ENCODE peak calls at places on chromosome 6, in four cellular contexts. I is colonic mucosa, X is prostate gland, J is GM23248. Z is an unnamed sample.

GRCh38 chr6:169824021-169824420 is 72.6 kb downstream of the ERMARD start:
- DNase-seq in I (peak; percentile 9), X (no peak), J (no peak), Z (no peak)

GRCh38 chr6:158143700-158144099 is 24.4 kb downstream of the SERAC1 start:
- DNase-seq in I (no peak), X (no peak), J (peak; percentile 46), Z (no peak)

GRCh38 chr6:2485116-2485515 is 239.7 kb upstream of the GMDS start:
- DNase-seq in I (peak; percentile 25), X (no peak), J (no peak), Z (no peak)

GRCh38 chr6:143224516-143224915 is 163.8 kb downstream of the AIG1 start:
- DNase-seq in I (no peak), X (no peak), J (no peak), Z (no peak)

GRCh38 chr6:2624177-2624576 is 126.5 kb downstream of the MYLK4 start:
- DNase-seq in I (no peak), X (no peak), J (no peak), Z (no peak)

GRCh38 chr6:21556968-21557721 is 36.4 kb upstream of the SOX4 start:
- DNase-seq in I (no peak), X (peak; percentile 78), J (no peak), Z (no peak)

GRCh38 chr6:144415014-144415413 is 129.9 kb downstream of the UTRN start:
- DNase-seq in I (no peak), X (no peak), J (peak; percentile 88), Z (peak; percentile 12)

GRCh38 chr6:71888720-71889340 is 2.5 kb downstream of the RIMS1 start:
- DNase-seq in I (no peak), X (no peak), J (no peak), Z (no peak)

GRCh38 chr6:4180653-4181255 is 45.4 kb upstream of the ECI2 start:
- DNase-seq in I (no peak), X (no peak), J (peak; percentile 46), Z (peak; percentile 5)

GRCh38 chr6:170404697-170405096 is 98.1 kb downstream of the FAM120B start:
- DNase-seq in I (no peak), X (no peak), J (no peak), Z (no peak)

GRCh38 chr6:28353981-28354676 is 4.4 kb downstream of the ZKSCAN3 start:
- DNase-seq in I (peak; percentile 79), X (no peak), J (peak; percentile 54), Z (peak; percentile 81)

GRCh38 chr6:166025149-166025898 is 142.3 kb downstream of the TBXT start:
- DNase-seq in I (no peak), X (no peak), J (peak; percentile 91), Z (no peak)

GRCh38 chr6:26215200-26216014 is 128.2 kb downstream of the HFE start:
- DNase-seq in I (no peak), X (no peak), J (peak; percentile 29), Z (no peak)

GRCh38 chr6:41785689-41786450 is 1.6 kb upstream of the TOMM6 start:
- DNase-seq in I (peak; percentile 40), X (no peak), J (peak; percentile 54), Z (no peak)

GRCh38 chr6:35080821-35081425 is 60.2 kb downstream of the TCP11 start:
- DNase-seq in I (no peak), X (no peak), J (no peak), Z (no peak)

GRCh38 chr6:128208078-128208477 is 307.2 kb upstream of the THEMIS start:
- DNase-seq in I (no peak), X (no peak), J (peak; percentile 31), Z (no peak)

GRCh38 chr6:111382476-111383294 is 100.3 kb downstream of the REV3L start:
- DNase-seq in I (no peak), X (no peak), J (no peak), Z (no peak)

GRCh38 chr6:27809067-27809938 is 102.9 kb downstream of the OR2B2 start:
- DNase-seq in I (no peak), X (no peak), J (no peak), Z (no peak)

DNA sequence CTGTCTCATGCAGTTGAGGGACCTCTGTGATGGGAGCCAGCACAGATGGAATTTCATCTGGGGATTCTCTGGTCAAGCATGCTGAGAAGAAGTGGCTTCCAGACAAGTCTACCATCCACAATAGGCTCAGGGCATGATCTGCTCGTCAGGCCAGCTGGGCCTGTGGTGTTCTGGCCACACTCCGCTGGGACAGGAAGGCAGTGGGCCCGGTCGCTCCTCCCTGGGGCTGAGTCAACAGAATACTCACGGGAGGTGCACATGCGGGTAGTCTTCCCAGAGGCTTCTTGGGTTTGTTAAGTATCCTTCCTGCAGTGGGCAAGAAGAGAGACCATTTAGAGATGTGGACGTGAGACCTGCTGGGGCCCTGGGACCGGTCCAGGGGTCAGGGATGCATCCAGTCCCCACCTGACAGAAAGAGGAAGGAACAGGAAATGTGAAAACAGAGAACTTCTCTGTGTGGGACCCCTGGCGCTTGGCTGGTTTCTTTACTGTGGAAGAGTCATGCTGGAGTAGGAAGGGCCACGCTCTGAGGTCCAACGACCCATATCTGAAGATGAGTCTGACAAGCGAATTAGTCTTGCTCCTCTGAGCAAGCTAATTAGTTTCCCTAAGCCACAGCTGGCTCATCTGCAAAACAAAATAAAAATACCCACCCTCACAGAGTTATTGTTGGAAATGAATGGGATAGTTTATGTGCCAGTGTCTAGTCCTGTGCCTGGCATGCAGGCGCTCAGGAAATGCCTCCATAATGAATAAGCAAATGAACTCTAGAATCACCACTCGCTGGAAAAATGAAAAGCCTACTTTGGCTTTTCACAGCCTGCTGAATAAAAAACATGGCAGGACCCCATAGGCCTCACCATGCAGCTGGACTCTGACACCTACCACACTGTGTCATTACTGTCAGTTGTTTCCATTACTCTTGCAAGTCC is 67.3 kb downstream of the TRAM2 start:
- DNase-seq in I (no peak), X (no peak), J (peak; percentile 85), Z (no peak)
- H3K4me1 ChIP-seq in I (no peaks in the 10 kb centered on the region), X (no peaks in the 10 kb centered on the region), J (peaks cover 87% of the 10 kb centered on the region), Z (peaks cover 44% of the 10 kb centered on the region)

GRCh38 chr6:33315753-33316602 is 1.6 kb downstream of the ZBTB22 start:
- DNase-seq in I (no peak), X (no peak), J (no peak), Z (no peak)
- H3K4me1 ChIP-seq in I (peaks cover 20% of the 10 kb centered on the region), X (peaks cover 8% of the 10 kb centered on the region), J (peaks cover 27% of the 10 kb centered on the region), Z (peaks cover 48% of the 10 kb centered on the region)

GRCh38 chr6:122471107-122472021 is at the start of gene SERINC1:
- DNase-seq in I (peak; percentile 96), X (peak; percentile 96), J (peak; percentile 98), Z (peak; percentile 81)
- H3K4me1 ChIP-seq in I (no peaks in the 10 kb centered on the region), X (no peaks in the 10 kb centered on the region), J (peaks cover 16% of the 10 kb centered on the region), Z (peaks cover 18% of the 10 kb centered on the region)

DNA sequence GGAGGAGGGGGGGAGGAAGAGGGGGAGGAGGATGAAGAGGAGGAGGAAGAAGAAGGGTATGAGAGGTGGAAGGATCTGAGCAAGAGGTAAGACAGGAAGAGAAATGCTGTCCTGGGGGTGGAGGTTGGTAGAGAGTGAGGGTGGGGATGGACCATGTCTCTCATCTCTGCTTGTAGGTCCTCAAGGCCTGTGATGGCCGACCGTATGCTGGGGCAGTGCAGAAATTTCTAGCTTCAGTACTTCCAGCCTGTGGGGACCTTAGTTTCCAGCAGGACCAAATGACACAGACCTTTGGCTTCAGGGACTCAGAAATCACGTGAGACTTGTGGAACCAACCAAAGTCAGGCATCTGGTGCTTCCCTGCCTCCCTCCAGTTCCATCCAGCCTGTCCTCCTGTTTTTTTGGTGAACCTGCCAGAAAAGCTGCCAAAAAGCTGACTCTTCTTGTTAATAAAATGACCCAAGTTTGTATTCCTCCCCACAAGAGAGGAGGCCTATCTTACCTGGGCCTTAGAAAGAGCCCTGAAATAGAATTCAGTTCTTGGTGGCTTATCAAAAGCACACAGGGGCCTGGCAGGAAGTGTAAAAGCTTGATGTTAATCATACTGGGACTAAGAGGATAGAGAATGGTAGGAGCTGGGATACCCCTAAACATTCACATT is 2.5 kb upstream of the C4A start:
- DNase-seq in I (no peak), X (no peak), J (no peak), Z (no peak)
- H3K4me1 ChIP-seq in I (no peaks in the 10 kb centered on the region), X (no peaks in the 10 kb centered on the region), J (no peaks in the 10 kb centered on the region), Z (no peaks in the 10 kb centered on the region)

DNA sequence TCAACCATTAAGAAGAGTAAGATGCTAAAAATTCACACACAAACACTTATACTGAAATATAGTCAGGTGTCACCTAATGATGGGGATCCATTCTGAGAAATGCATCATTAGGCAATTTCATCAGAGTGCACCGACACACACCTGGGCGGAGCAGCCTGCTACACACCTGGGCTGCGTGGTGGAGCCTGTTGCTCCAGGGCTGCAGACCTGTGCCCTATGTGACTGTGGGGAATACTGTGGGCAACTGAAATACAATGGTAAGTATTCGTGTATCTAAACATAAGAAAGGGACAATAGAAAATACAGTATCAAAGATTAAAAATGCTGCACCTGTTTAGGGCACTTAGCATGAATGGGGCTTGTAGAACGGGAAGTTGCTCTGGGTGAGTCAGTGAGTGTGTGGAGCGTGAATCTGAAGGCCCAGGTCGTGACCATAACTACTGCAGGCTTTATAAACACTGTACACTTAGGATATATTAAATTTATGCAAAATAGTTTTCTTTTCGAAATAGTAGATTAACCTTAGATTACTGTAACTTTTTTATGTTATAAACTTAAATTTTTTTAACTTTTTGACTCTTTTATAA is 124.4 kb upstream of the AFDN start:
- DNase-seq in I (no peak), X (no peak), J (no peak), Z (no peak)
- H3K4me1 ChIP-seq in I (peaks cover 9% of the 10 kb centered on the region), X (no peaks in the 10 kb centered on the region), J (no peaks in the 10 kb centered on the region), Z (no peaks in the 10 kb centered on the region)

GRCh38 chr6:56799966-56800365 is 154.9 kb upstream of the BEND6 start:
- DNase-seq in I (no peak), X (no peak), J (no peak), Z (no peak)

GRCh38 chr6:56793938-56794337 is 151.2 kb upstream of the DST start:
- DNase-seq in I (no peak), X (no peak), J (no peak), Z (no peak)

GRCh38 chr6:56798163-56798562 is 155.5 kb upstream of the DST start:
- DNase-seq in I (no peak), X (no peak), J (peak; percentile 86), Z (no peak)

GRCh38 chr6:56794421-56794820 is 151.7 kb upstream of the DST start:
- DNase-seq in I (no peak), X (no peak), J (no peak), Z (no peak)

GRCh38 chr6:56795852-56796532 is 153.3 kb upstream of the DST start:
- DNase-seq in I (no peak), X (no peak), J (peak; percentile 76), Z (no peak)
- H3K4me1 ChIP-seq in I (no peaks in the 10 kb centered on the region), X (no peaks in the 10 kb centered on the region), J (peaks cover 58% of the 10 kb centered on the region), Z (peaks cover 27% of the 10 kb centered on the region)

DNA sequence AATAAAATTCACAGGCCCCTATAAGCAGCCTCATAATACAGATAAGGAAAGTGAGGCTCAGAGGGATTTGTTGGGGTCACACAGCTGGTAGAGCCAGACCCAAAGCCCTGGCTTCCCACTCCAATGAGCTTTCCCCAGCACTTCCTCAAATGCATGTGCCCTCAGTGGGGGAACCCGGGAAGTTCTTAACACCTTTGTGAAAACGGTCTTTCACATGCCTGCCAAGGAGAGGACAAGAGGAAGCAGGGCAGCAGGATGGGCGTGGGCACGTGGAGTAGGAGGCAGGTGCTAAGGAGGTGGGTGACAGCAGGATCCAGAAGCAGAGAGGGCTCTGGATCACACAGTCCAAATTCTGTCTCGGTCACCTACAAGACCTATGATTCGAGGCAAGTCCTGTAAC is 598 bp downstream of the PI16 start:
- DNase-seq in I (no peak), X (no peak), J (no peak), Z (no peak)
- H3K4me1 ChIP-seq in I (no peaks in the 10 kb centered on the region), X (no peaks in the 10 kb centered on the region), J (peaks cover 10% of the 10 kb centered on the region), Z (peaks cover 19% of the 10 kb centered on the region)